ENCODE peak calls at places on chromosomes 13 and 19, in seven cellular contexts. W, M, G, X, S, T and B are unnamed samples.

GRCh38 chr13:30133554-30133912 is 173.8 kb downstream of the KATNAL1 start:
- DNase-seq in G (no peak), T (no peak), W (no peak), S (no peak), X (no peak), M (no peak), B (no peak)

GRCh38 chr13:102845630-102846260 is at the start of gene ERCC5:
- DNase-seq in M (peak; percentile 96), S (peak; percentile 94), T (peak; percentile 90), X (peak; percentile 95), G (peak; percentile 99), W (peak; percentile 93), B (peak; percentile 94)

GRCh38 chr13:109390391-109390790 is 396.0 kb downstream of the IRS2 start:
- DNase-seq in M (no peak), S (no peak), X (no peak), G (no peak), W (no peak), T (no peak), B (no peak)

GRCh38 chr19:15417699-15418098 is 1.1 kb downstream of the AKAP8L start:
- DNase-seq in G (no peak), X (no peak), S (no peak), T (no peak), W (no peak), M (no peak), B (no peak)

GRCh38 chr13:31719214-31719613 is 20.1 kb upstream of the RXFP2 start:
- DNase-seq in T (no peak), M (no peak), G (peak; percentile 1), S (no peak), W (no peak), X (no peak), B (no peak)

GRCh38 chr19:40284501-40285352 is at the start of gene AKT2:
- DNase-seq in T (peak; percentile 48), G (no peak), M (peak; percentile 63), S (no peak), W (peak; percentile 3), X (no peak), B (no peak)

GRCh38 chr19:14347999-14348889 is 33.0 kb upstream of the ADGRE5 start:
- DNase-seq in X (peak; percentile 65), M (peak; percentile 61), W (no peak), T (no peak), G (peak; percentile 67), S (peak; percentile 82), B (peak; percentile 94)

GRCh38 chr19:41904118-41904870 is 21.3 kb downstream of the ARHGEF1 start:
- DNase-seq in G (no peak), S (peak; percentile 93), W (no peak), M (no peak), X (peak; percentile 54), T (no peak), B (peak; percentile 90)

GRCh38 chr13:36297600-36298338 is at the start of gene CCDC169:
- DNase-seq in S (peak; percentile 85), X (peak; percentile 68), W (peak; percentile 48), T (no peak), G (peak; percentile 87), M (peak; percentile 58), B (peak; percentile 82)

GRCh38 chr19:51978882-51979281 is 7.8 kb downstream of the ZNF350 start:
- DNase-seq in W (no peak), X (no peak), T (no peak), S (no peak), G (peak; percentile 64), M (no peak), B (no peak)

GRCh38 chr13:30900952-30901749 is 4.9 kb upstream of the MEDAG start:
- DNase-seq in G (no peak), M (no peak), S (no peak), T (no peak), X (no peak), W (no peak), B (no peak)

GRCh38 chr13:20435616-20436368 is 89.9 kb downstream of the CRYL1 start:
- DNase-seq in W (no peak), G (no peak), S (no peak), M (no peak), X (no peak), T (no peak), B (no peak)

GRCh38 chr13:105914637-105915036 is 620.8 kb downstream of the EFNB2 start:
- DNase-seq in T (no peak), W (peak; percentile 70), G (peak; percentile 38), X (no peak), M (no peak), S (no peak), B (no peak)

GRCh38 chr13:32938907-32939306 is 77.3 kb upstream of the KL start:
- DNase-seq in T (no peak), M (no peak), X (no peak), W (peak; percentile 73), S (no peak), G (peak; percentile 48), B (no peak)

GRCh38 chr13:101576977-101577376 is 124.5 kb downstream of the ITGBL1 start:
- DNase-seq in M (no peak), W (no peak), X (no peak), S (no peak), G (no peak), T (no peak), B (no peak)

GRCh38 chr13:60402022-60402421 is 5.0 kb downstream of the TDRD3 start:
- DNase-seq in X (no peak), W (no peak), M (no peak), S (no peak), T (no peak), G (no peak), B (no peak)

GRCh38 chr19:1407662-1408299 is 395 bp downstream of the DAZAP1 start:
- DNase-seq in X (peak; percentile 50), G (peak; percentile 55), S (peak; percentile 73), W (no peak), M (no peak), T (no peak), B (peak; percentile 89)

GRCh38 chr13:59447031-59447430 is 716.7 kb downstream of the DIAPH3 start:
- DNase-seq in W (no peak), G (peak; percentile 24), X (no peak), S (no peak), M (no peak), T (no peak), B (no peak)

GRCh38 chr19:4754248-4754647 is 30.6 kb upstream of the DPP9 start:
- DNase-seq in T (no peak), G (peak; percentile 31), S (no peak), X (no peak), W (no peak), M (no peak), B (no peak)

GRCh38 chr13:101747039-101747438 is 294.6 kb downstream of the ITGBL1 start:
- DNase-seq in M (no peak), X (no peak), G (no peak), W (no peak), T (no peak), S (no peak), B (no peak)

GRCh38 chr13:86838411-86839120 is 832.6 kb upstream of the SLITRK5 start:
- DNase-seq in W (no peak), X (no peak), S (no peak), T (no peak), G (no peak), M (no peak), B (peak; percentile 61)

GRCh38 chr19:42048992-42049391 is 21.0 kb downstream of the GRIK5 start:
- DNase-seq in X (no peak), S (no peak), M (no peak), G (no peak), W (no peak), T (no peak), B (no peak)

GRCh38 chr13:43785166-43785680 is 1.5 kb downstream of the ENOX1 start:
- DNase-seq in S (no peak), W (no peak), M (no peak), G (peak; percentile 31), X (no peak), T (no peak), B (no peak)

GRCh38 chr13:43787518-43787891 is 733 bp upstream of the ENOX1 start:
- DNase-seq in X (no peak), T (no peak), W (no peak), G (no peak), M (no peak), S (no peak), B (no peak)

GRCh38 chr13:43786766-43787517 is at the start of gene ENOX1:
- DNase-seq in M (peak; percentile 67), X (peak; percentile 38), G (peak; percentile 58), W (peak; percentile 48), T (no peak), S (peak; percentile 46), B (peak; percentile 81)

GRCh38 chr13:43785681-43786471 is 896 bp downstream of the ENOX1 start:
- DNase-seq in G (peak; percentile 76), T (no peak), W (peak; percentile 73), S (peak; percentile 60), M (peak; percentile 88), X (peak; percentile 72), B (peak; percentile 61)

GRCh38 chr13:43786472-43786765 is 353 bp downstream of the ENOX1 start:
- DNase-seq in G (no peak), W (no peak), T (no peak), M (no peak), X (peak; percentile 16), S (no peak), B (no peak)
- H3K27ac ChIP-seq in G (no peak overlapping the region), W (peak overlapping the region; percentile 7), T (no peak overlapping the region), M (peak overlapping the region; percentile 80), X (peak overlapping the region; percentile 74), S (peak overlapping the region; percentile 36), B (no peak overlapping the region)

GRCh38 chr19:5963855-5964254 is 14.1 kb downstream of the RANBP3 start:
- DNase-seq in M (no peak), T (no peak), G (no peak), W (no peak), X (no peak), S (no peak), B (no peak)
- H3K27ac ChIP-seq in M (peak overlapping the region; percentile 78), T (no peak overlapping the region), G (no peak overlapping the region), W (no peak overlapping the region), X (peak overlapping the region; percentile 81), S (no peak overlapping the region), B (peak overlapping the region; percentile 80)

GRCh38 chr19:49744946-49745381 is 18.1 kb downstream of the TSKS start:
- DNase-seq in G (no peak), M (no peak), X (no peak), T (no peak), S (no peak), W (no peak), B (no peak)

GRCh38 chr19:49741210-49741844 is 21.8 kb downstream of the TSKS start:
- DNase-seq in X (no peak), S (no peak), M (no peak), G (no peak), W (no peak), T (no peak), B (no peak)

GRCh38 chr19:49749771-49750170 is 13.3 kb downstream of the TSKS start:
- DNase-seq in T (no peak), M (no peak), S (no peak), W (no peak), X (no peak), G (no peak), B (no peak)

GRCh38 chr19:49749055-49749716 is 13.9 kb downstream of the TSKS start:
- DNase-seq in W (no peak), S (no peak), G (peak; percentile 29), M (no peak), X (no peak), T (no peak), B (no peak)

GRCh38 chr19:49746206-49746958 is 16.7 kb downstream of the TSKS start:
- DNase-seq in T (no peak), W (no peak), G (peak; percentile 99), S (peak; percentile 70), M (no peak), X (peak; percentile 22), B (peak; percentile 69)
- H3K27ac ChIP-seq in T (no peak overlapping the region), W (no peak overlapping the region), G (no peak overlapping the region), S (no peak overlapping the region), M (no peak overlapping the region), X (no peak overlapping the region), B (no peak overlapping the region)

GRCh38 chr19:31074751-31075150 is 274.5 kb downstream of the TSHZ3 start:
- DNase-seq in M (no peak), S (no peak), X (no peak), T (no peak), G (no peak), W (no peak), B (no peak)
- H3K27ac ChIP-seq in M (no peak overlapping the region), S (no peak overlapping the region), X (no peak overlapping the region), T (no peak overlapping the region), G (no peak overlapping the region), W (no peak overlapping the region), B (no peak overlapping the region)